ENCODE peak calls at places on chromosomes 3 and 15, in four cellular contexts. U, C, H and L are unnamed samples.

GRCh38 chr3:14431556-14431927 is 29.1 kb downstream of the SLC6A6 start:
- DNase-seq in U (no peak), H (no peak), C (no peak), L (no peak)

GRCh38 chr15:41821831-41822230 is 6.1 kb upstream of the JMJD7 start:
- DNase-seq in C (no peak), H (no peak), U (no peak), L (no peak)

GRCh38 chr15:80744411-80744810 is 34.8 kb upstream of the CEMIP start:
- DNase-seq in H (no peak), U (no peak), C (no peak), L (no peak)

GRCh38 chr15:40744810-40745152 is 10.3 kb downstream of the RMDN3 start:
- DNase-seq in H (no peak), C (no peak), U (no peak), L (no peak)

GRCh38 chr3:106688463-106688862 is 688.8 kb upstream of the CCDC54 start:
- DNase-seq in C (peak), U (peak), H (peak), L (peak)

GRCh38 chr3:167602041-167602440 is 51.7 kb downstream of the WDR49 start:
- DNase-seq in H (no peak), C (no peak), U (no peak), L (no peak)

GRCh38 chr3:160935413-160936095 is 169.6 kb downstream of the B3GALNT1 start:
- DNase-seq in U (no peak), H (no peak), C (no peak), L (peak)

GRCh38 chr3:188507244-188507720 is 353.3 kb downstream of the LPP start:
- DNase-seq in C (no peak), U (peak), H (peak), L (peak)

GRCh38 chr3:88150371-88150770 is 612 bp downstream of the C3orf38 start:
- DNase-seq in H (no peak), U (no peak), C (no peak), L (peak)

GRCh38 chr3:123290962-123291361 is 89.2 kb downstream of the SEC22A start:
- DNase-seq in U (no peak), C (no peak), H (no peak), L (no peak)

GRCh38 chr3:122227036-122227781 is 43.7 kb downstream of the CASR start:
- DNase-seq in U (no peak), H (no peak), C (no peak), L (no peak)

GRCh38 chr3:60217156-60217911 is 1033.9 kb downstream of the FHIT start:
- DNase-seq in U (no peak), C (no peak), H (no peak), L (no peak)

GRCh38 chr3:32340639-32341365 is 50.9 kb upstream of the CMTM7 start:
- DNase-seq in C (no peak), U (no peak), H (no peak), L (peak)

GRCh38 chr15:37819191-37819590 is 115.2 kb upstream of the TMCO5A start:
- DNase-seq in H (peak), U (no peak), C (peak), L (peak)

GRCh38 chr3:24853685-24854341 is 359.2 kb upstream of the THRB start:
- DNase-seq in H (no peak), U (no peak), C (peak), L (no peak)

GRCh38 chr3:146625117-146625775 is 20.1 kb upstream of the PLSCR5 start:
- DNase-seq in H (no peak), U (no peak), C (peak), L (peak)

GRCh38 chr3:38270606-38271005 is 5.0 kb downstream of the SLC22A13 start:
- DNase-seq in C (no peak), H (no peak), U (no peak), L (no peak)

GRCh38 chr15:41936649-41937567 is 35.4 kb downstream of the EHD4 start:
- DNase-seq in H (peak), U (no peak), C (no peak), L (peak)

GRCh38 chr3:109275702-109276293 is 40.5 kb downstream of the DPPA2 start:
- DNase-seq in U (no peak), C (no peak), H (peak), L (peak)
- TF ChIP-seq CTCF in U (peak), C (peak), H (peak), L (peak)

DNA sequence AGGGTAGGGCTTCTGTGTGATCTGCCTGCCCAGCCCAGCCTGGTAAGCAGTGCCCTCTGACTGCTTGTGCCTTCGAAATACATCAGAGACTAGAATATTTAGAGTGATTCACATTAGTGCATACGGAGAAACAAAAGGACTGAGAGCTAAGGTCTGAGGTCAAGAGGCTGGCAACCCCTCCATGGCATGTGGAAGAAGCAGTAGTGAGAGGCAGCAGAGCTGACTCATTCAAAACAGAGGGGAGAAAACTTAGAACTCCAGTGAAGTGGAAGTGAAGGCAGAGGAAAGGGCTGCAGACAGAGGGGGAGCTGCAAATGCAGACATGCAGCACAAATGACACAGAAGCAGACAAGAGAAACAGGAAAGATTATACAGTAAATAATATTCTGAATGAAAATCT is 61.6 kb downstream of the ULK4 start:
- DNase-seq in H (peak), U (no peak), C (no peak), L (peak)
- TF ChIP-seq CTCF in H (no peak), U (no peak), C (no peak), L (peak)

DNA sequence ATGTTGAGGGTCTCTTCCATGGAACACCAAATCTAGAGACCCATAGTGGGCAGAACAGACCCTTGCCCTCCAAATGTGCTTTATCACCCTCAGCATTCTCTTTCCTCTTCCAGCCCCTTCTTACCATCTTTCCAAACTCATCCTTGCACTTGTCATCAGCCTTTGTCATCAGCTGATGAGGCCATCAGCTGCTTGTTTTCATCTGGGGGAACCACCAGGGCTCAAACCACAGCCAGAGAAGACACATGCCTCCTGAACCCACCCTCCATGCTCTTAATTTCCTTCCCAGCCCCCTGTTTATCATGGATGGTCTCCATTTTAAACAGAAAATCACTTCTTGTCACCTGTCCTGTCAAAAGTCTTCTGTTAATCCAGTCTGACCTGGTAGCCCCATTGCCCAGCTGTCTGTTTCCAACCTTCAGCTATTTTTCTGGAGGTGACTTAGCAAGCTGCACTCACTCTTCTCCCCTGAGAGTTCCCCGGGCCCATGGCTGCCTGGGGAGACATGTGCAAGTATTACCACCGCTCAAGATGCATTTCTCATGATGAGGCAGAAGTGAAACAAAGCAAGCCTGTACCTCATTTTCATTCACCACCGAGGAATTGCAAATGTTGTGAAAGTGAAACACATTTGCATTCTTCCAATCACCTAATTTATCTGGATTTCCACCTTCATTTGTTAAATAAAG is 14.7 kb upstream of the SYNM start:
- DNase-seq in C (no peak), H (no peak), U (no peak), L (no peak)
- TF ChIP-seq CTCF in C (no peak), H (no peak), U (no peak), L (no peak)

GRCh38 chr15:92831459-92832229 is 68.5 kb upstream of the CHD2 start:
- DNase-seq in C (peak), H (peak), U (peak), L (peak)

GRCh38 chr15:92833493-92834271 is 66.4 kb upstream of the CHD2 start:
- DNase-seq in U (no peak), H (no peak), C (no peak), L (no peak)

GRCh38 chr15:92832992-92833438 is 67.1 kb upstream of the CHD2 start:
- DNase-seq in C (no peak), H (no peak), U (no peak), L (peak)

DNA sequence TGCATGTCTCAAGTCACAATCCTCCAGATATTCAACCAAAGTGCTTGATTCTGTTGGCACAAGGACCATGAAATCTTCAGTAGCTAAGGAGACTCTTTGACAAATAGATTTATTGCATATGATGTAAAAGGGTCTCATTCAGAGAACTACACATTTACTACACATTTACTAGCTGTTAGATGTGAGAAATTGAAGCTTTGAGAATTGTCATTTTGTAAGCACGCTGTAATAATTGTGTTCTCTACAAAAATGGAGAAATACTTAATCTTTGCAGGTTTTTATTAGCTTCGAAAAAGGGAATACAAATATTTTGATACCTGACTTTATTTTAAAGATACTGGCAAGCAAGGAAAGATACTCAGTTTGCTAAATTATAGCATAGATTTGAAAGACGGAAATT is 70.2 kb upstream of the CHD2 start:
- DNase-seq in C (no peak), H (no peak), U (no peak), L (no peak)
- TF ChIP-seq CTCF in C (no peak), H (no peak), U (no peak), L (no peak)

DNA sequence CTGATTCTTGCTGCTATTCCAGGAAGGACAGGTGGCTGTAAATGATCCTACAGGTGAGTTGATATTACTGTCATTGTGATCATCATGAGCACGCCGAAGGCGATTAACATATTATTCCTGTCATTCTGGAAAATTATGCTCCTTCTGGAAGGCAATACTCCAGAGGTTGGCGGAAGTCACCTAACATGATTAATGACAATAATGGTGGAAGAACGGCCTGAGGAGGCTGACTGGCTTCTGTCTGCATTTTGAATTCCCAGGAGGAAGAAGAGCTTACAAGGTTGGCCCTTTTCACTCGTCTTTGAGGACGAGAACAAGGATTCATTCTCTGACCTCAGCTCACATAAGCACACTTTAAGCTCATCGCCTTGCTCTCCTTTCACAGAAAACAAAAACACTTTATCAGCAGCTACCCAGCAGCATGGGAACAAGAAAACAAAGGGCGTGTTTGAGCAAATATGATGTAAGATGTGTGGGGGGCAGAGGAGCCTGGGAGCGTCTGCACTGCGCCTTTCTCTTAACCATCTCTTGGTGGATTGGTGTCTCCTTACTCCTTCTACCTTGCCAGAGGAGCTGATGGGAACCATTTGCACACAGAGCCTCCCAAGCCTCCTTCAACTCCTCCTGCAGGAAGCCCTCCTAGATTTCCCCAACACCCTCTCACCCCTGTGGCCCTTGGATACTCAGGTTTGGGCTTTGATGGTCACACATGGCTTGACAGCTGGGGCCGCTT is 23.0 kb downstream of the ACSBG1 start:
- DNase-seq in C (no peak), H (no peak), U (no peak), L (peak)
- TF ChIP-seq CTCF in C (no peak), H (no peak), U (no peak), L (no peak)

GRCh38 chr3:4897765-4898453 is 81.3 kb upstream of the BHLHE40 start:
- DNase-seq in H (no peak), C (no peak), U (no peak), L (peak)
- TF ChIP-seq CTCF in H (no peak), C (no peak), U (no peak), L (no peak)

GRCh38 chr3:31132132-31132769 is 237.8 kb upstream of the GADL1 start:
- DNase-seq in C (peak), H (peak), U (peak), L (peak)
- TF ChIP-seq CTCF in C (peak), H (peak), U (peak), L (peak)